ENCODE peak calls at places on chromosomes 12 and 14, in six cellular contexts. B is IMR-90, Q is H9, D is mesenchymal stem cell, P is neuronal stem cell, V is trophoblast cell. G is an unnamed sample.

GRCh38 chr14:76937181-76938091 is 91.1 kb downstream of the IRF2BPL start:
- DNase-seq in B (peak), Q (no peak), D (peak), P (no peak), V (no peak), G (no peak)

GRCh38 chr12:43370299-43370698 is 181.7 kb downstream of the ADAMTS20 start:
- DNase-seq in B (peak), Q (no peak), D (peak), P (no peak), V (peak), G (no peak)

GRCh38 chr12:12853435-12853834 is 37.9 kb upstream of the GPRC5A start:
- DNase-seq in B (no peak), Q (no peak), D (no peak), P (no peak), V (no peak), G (no peak)

GRCh38 chr12:73935817-73936216 is 601.8 kb upstream of the ATXN7L3B start:
- DNase-seq in B (no peak), Q (peak), D (peak), P (no peak), V (peak), G (peak)

GRCh38 chr12:7935773-7936581 is at the start of gene SLC2A3:
- DNase-seq in B (peak), Q (peak), D (peak), P (peak), V (peak), G (peak)

GRCh38 chr12:10031771-10032175 is 1.3 kb downstream of the CLEC9A start:
- DNase-seq in B (peak), Q (peak), D (peak), P (no peak), V (peak), G (peak)

GRCh38 chr14:102568115-102568614 is 24.3 kb upstream of the RCOR1 start:
- DNase-seq in B (no peak), Q (peak), D (no peak), P (no peak), V (peak), G (no peak)

GRCh38 chr14:102201776-102202175 is 62.1 kb downstream of the WDR20 start:
- DNase-seq in B (no peak), Q (no peak), D (no peak), P (no peak), V (no peak), G (no peak)

DNA sequence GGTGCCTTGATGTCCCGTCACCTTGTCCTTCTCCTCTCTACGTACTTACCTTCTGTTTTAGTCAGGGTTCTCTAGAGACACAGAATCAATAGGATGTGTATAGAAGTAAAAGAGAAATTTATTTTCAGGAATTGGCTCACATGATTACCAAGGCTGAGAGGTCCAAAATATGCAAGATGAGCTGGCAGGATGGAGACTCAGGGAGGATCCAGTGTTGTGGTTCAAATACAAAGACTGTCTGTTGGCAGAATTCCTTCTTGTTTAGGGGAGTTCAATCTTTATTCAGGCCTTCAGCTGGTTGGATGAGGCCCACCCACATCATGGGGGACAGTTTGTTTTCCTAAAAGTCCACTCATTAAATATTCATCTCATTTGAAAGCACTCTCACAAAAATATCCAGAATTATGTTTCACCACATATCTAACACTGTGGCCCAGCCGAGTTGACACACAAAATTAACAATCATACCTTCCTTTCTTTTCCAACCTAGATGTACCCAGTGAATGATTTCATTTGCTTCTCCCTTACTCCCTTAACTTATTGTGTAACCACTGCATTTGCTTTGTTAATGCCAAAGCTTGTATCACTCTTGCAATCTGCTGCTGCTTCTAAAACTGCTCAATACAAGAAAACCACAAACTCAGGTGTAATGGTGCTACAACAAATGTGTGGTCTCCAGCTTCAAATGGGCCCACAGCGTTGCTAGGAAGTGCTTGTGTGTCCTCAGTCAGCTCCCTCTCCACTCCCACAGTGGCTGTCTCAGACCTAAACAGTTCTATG is 195.4 kb upstream of the ARHGAP5 start:
- DNase-seq in B (peak), Q (no peak), D (no peak), P (no peak), V (no peak), G (no peak)
- H3K14ac ChIP-seq in B (peak), Q (no peak), D (peak), P (no peak), V (peak), G (no peak)

GRCh38 chr14:97359391-97359790 is 562.2 kb downstream of the VRK1 start:
- DNase-seq in B (no peak), Q (no peak), D (no peak), P (no peak), V (no peak), G (no peak)
- H3K14ac ChIP-seq in B (no peak), Q (no peak), D (no peak), P (no peak), V (no peak), G (no peak)

GRCh38 chr14:70707138-70708038 is 65.7 kb downstream of the TTC9 start:
- DNase-seq in B (peak), Q (peak), D (peak), P (no peak), V (no peak), G (no peak)
- H3K14ac ChIP-seq in B (no peak), Q (peak), D (no peak), P (no peak), V (no peak), G (no peak)

GRCh38 chr12:24111101-24111500 is 161.6 kb upstream of the SOX5 start:
- DNase-seq in B (peak), Q (no peak), D (peak), P (no peak), V (peak), G (no peak)
- H3K14ac ChIP-seq in B (no peak), Q (no peak), D (no peak), P (no peak), V (no peak), G (no peak)

DNA sequence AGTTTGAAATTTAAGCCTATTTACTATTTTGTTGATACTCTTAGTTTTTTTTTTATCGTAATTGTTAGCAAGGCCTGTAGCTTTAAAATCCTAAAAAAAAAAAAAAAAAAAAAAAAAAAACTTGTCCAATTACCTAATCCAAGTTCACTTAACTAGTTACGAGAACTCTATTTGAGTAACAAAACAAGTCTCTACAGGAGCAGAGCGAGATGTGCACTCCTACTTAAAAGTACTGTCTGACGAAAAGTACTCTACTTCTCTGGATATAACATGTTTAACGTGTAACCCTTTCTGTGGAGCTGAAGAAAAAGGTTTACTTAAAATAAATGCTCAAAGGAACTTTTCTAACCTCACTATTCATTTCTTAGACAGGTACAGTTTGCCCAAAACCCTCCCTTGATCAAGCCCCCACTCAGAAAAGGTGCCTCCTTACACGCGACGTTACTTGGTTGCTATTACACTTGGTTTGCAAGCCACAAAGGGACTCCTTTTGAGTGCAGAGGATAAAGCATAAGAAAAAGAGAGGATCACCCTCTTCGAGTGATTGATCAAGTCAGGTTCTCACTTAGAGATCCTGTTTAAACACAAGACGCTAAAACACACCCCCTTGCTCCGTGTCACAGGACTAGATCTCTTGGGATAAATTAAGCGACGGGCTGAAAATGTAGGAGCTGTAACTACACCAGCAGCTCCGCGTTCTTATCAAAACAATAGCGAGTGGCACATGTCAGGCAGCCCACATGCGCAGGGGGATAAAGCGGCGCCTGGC is 2.2 kb downstream of the BAZ1A start:
- DNase-seq in B (peak), Q (peak), D (peak), P (peak), V (peak), G (no peak)
- H3K14ac ChIP-seq in B (peak), Q (no peak), D (peak), P (no peak), V (no peak), G (no peak)

GRCh38 chr12:104381721-104382480 is 74.8 kb upstream of the CHST11 start:
- DNase-seq in B (peak), Q (peak), D (peak), P (peak), V (peak), G (peak)

GRCh38 chr12:104374806-104375205 is 71.3 kb downstream of the EID3 start:
- DNase-seq in B (no peak), Q (no peak), D (no peak), P (no peak), V (no peak), G (no peak)

GRCh38 chr12:104376650-104377506 is 73.3 kb downstream of the EID3 start:
- DNase-seq in B (peak), Q (no peak), D (peak), P (no peak), V (peak), G (no peak)

GRCh38 chr12:104377507-104377812 is 73.9 kb downstream of the EID3 start:
- DNase-seq in B (no peak), Q (no peak), D (no peak), P (no peak), V (peak), G (no peak)

GRCh38 chr12:104378427-104378826 is 74.9 kb downstream of the EID3 start:
- DNase-seq in B (no peak), Q (no peak), D (no peak), P (no peak), V (no peak), G (no peak)
- H3K14ac ChIP-seq in B (no peak), Q (no peak), D (no peak), P (no peak), V (no peak), G (no peak)

GRCh38 chr12:56118688-56119045 is 601 bp downstream of the ZC3H10 start:
- DNase-seq in B (no peak), Q (no peak), D (no peak), P (no peak), V (no peak), G (no peak)
- H3K14ac ChIP-seq in B (peak), Q (no peak), D (peak), P (no peak), V (peak), G (no peak)

GRCh38 chr14:100589760-100590469 is 2.7 kb upstream of the BEGAIN start:
- DNase-seq in B (no peak), Q (no peak), D (no peak), P (no peak), V (no peak), G (no peak)

GRCh38 chr14:100591453-100592371 is 4.5 kb upstream of the BEGAIN start:
- DNase-seq in B (no peak), Q (no peak), D (no peak), P (no peak), V (no peak), G (no peak)

GRCh38 chr14:100592461-100592871 is 5.2 kb upstream of the BEGAIN start:
- DNase-seq in B (no peak), Q (no peak), D (no peak), P (no peak), V (no peak), G (no peak)

GRCh38 chr14:100589071-100589759 is 2.0 kb upstream of the BEGAIN start:
- DNase-seq in B (no peak), Q (no peak), D (no peak), P (no peak), V (no peak), G (no peak)

GRCh38 chr14:100590726-100591452 is 3.7 kb upstream of the BEGAIN start:
- DNase-seq in B (no peak), Q (no peak), D (no peak), P (no peak), V (no peak), G (no peak)
- H3K14ac ChIP-seq in B (no peak), Q (no peak), D (no peak), P (no peak), V (no peak), G (no peak)

GRCh38 chr12:109130297-109130696 is 13.9 kb downstream of the ACACB start:
- DNase-seq in B (no peak), Q (no peak), D (no peak), P (no peak), V (no peak), G (no peak)

GRCh38 chr12:109130755-109131521 is 14.6 kb downstream of the ACACB start:
- DNase-seq in B (no peak), Q (no peak), D (no peak), P (no peak), V (no peak), G (no peak)

GRCh38 chr12:109127533-109128242 is 11.3 kb downstream of the ACACB start:
- DNase-seq in B (no peak), Q (no peak), D (no peak), P (no peak), V (no peak), G (no peak)

GRCh38 chr12:109134186-109134917 is 18.0 kb downstream of the ACACB start:
- DNase-seq in B (no peak), Q (peak), D (no peak), P (no peak), V (peak), G (peak)

DNA sequence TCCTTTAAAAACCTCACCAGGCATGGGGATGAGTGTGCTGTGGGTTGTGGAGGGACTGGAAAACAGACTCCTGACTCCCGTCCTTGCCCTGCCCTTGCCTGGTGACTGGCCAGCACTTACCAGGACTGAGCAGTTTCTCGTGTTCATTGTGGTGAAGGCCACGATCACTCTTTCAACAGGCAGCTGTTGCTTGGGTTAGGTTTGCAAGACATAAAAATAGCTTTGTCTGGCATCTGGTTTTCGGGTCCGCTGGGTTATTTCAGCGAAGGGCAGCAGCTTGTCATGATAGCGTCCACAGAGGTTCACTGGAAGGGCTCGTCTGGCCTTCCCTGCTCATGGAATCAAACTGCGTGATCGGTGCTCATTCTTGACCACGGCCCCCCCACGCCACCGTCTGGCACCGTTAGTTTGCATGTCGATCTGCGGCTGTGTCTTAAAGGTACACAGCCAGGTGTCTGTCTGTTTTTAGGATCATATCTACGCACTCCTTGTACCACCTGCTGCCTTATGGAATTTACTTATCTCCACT is 15.2 kb downstream of the ACACB start:
- DNase-seq in B (no peak), Q (no peak), D (no peak), P (no peak), V (no peak), G (no peak)
- H3K14ac ChIP-seq in B (no peak), Q (no peak), D (no peak), P (no peak), V (no peak), G (no peak)